ENCODE peak calls at places on chromosomes 3 and 15, in five cellular contexts. T is fibroblast of lung; Q is hepatocyte; D is kidney tubule cell; N is CD8-positive, alpha-beta memory T cell. B is an unnamed sample.

GRCh38 chr3:14280326-14280725 is 101.7 kb downstream of the LSM3 start:
- DNase-seq in D (peak; percentile 88), N (no peak), T (no peak), Q (no peak), B (no peak)

GRCh38 chr3:99472385-99472784 is 166.0 kb upstream of the COL8A1 start:
- DNase-seq in Q (no peak), T (no peak), N (no peak), D (no peak), B (no peak)

GRCh38 chr3:29525254-29525881 is 244.5 kb downstream of the RBMS3 start:
- DNase-seq in N (no peak), T (peak; percentile 90), D (no peak), Q (no peak), B (no peak)

GRCh38 chr15:66921319-66921718 is 144.1 kb upstream of the SMAD3 start:
- DNase-seq in Q (no peak), N (no peak), T (no peak), D (no peak), B (no peak)

GRCh38 chr15:49709815-49710214 is 89.0 kb downstream of the DTWD1 start:
- DNase-seq in N (no peak), D (no peak), T (no peak), Q (no peak), B (no peak)

GRCh38 chr3:37753428-37753827 is 108.3 kb upstream of the CTDSPL start:
- DNase-seq in N (no peak), D (peak; percentile 49), T (no peak), Q (no peak), B (no peak)

GRCh38 chr3:158713094-158713499 is 19.2 kb downstream of the RARRES1 start:
- DNase-seq in N (no peak), T (peak; percentile 50), Q (no peak), D (peak; percentile 47), B (no peak)

GRCh38 chr3:160129459-160130061 is 95.7 kb upstream of the C3orf80 start:
- DNase-seq in N (no peak), Q (no peak), T (peak; percentile 93), D (peak; percentile 97), B (no peak)

GRCh38 chr3:195921334-195921771 is 13.0 kb upstream of the TNK2 start:
- DNase-seq in N (no peak), T (no peak), D (no peak), Q (no peak), B (no peak)

GRCh38 chr3:59783468-59783988 is 733.7 kb upstream of the CFAP20DC start:
- DNase-seq in Q (no peak), T (no peak), N (peak; percentile 37), D (no peak), B (no peak)

GRCh38 chr15:82647045-82647834 is at the start of gene CPEB1:
- DNase-seq in D (peak; percentile 40), Q (peak; percentile 68), N (peak; percentile 20), T (peak; percentile 51), B (no peak)

GRCh38 chr3:171982829-171983228 is 56.5 kb upstream of the FNDC3B start:
- DNase-seq in D (peak; percentile 72), Q (peak; percentile 31), T (peak; percentile 47), N (no peak), B (no peak)

GRCh38 chr15:89551502-89551901 is 23.8 kb upstream of the TICRR start:
- DNase-seq in Q (no peak), T (no peak), D (peak; percentile 9), N (no peak), B (no peak)

GRCh38 chr15:70795311-70795665 is 31.9 kb upstream of the UACA start:
- DNase-seq in Q (peak; percentile 65), D (peak; percentile 96), T (peak; percentile 95), N (no peak), B (no peak)

GRCh38 chr3:13276438-13277129 is 143.5 kb downstream of the NUP210 start:
- DNase-seq in T (no peak), Q (no peak), N (no peak), D (no peak), B (no peak)

GRCh38 chr15:79682285-79682684 is 214.5 kb downstream of the MTHFS start:
- DNase-seq in D (peak; percentile 57), N (no peak), Q (peak; percentile 18), T (peak; percentile 67), B (no peak)

GRCh38 chr3:4977889-4978258 is 1.4 kb upstream of the BHLHE40 start:
- DNase-seq in N (peak; percentile 70), D (no peak), Q (no peak), T (no peak), B (no peak)